ENCODE peak calls at places on chromosomes 1 and 21, in six cellular contexts. B is WTC11, J is H1, C is HepG2, N is K562, T is GM12878. E is an unnamed sample.
A peak's percentile ranks its signal among the peaks of the same experiment; 100 is the strongest.

GRCh38 chr1:175889044-175889443 is 145.6 kb upstream of the TNR start:
- DNase-seq in N (no peak), J (no peak), B (no peak), T (no peak), C (no peak), E (no peak)

GRCh38 chr1:173779946-173780345 is 44.5 kb upstream of the DARS2 start:
- DNase-seq in N (no peak), B (no peak), C (no peak), T (no peak), J (no peak), E (no peak)

GRCh38 chr21:29152936-29153335 is 22.5 kb downstream of the MAP3K7CL start:
- DNase-seq in C (no peak), N (no peak), B (no peak), J (no peak), T (no peak), E (no peak)

GRCh38 chr1:42957880-42958487 is 684 bp downstream of the SLC2A1 start:
- DNase-seq in B (peak; percentile 48), J (no peak), N (peak; percentile 88), T (no peak), C (no peak), E (no peak)

GRCh38 chr1:238954865-238955264 is 431.5 kb upstream of the CHRM3 start:
- DNase-seq in J (no peak), T (no peak), B (no peak), N (no peak), C (no peak), E (no peak)

GRCh38 chr1:17648457-17649145 is 106.5 kb upstream of the ACTL8 start:
- DNase-seq in N (no peak), T (no peak), B (no peak), C (no peak), J (no peak), E (no peak)

GRCh38 chr21:44908496-44908895 is 12.2 kb downstream of the ITGB2 start:
- DNase-seq in C (no peak), J (no peak), N (no peak), T (no peak), B (no peak), E (no peak)

GRCh38 chr21:43367296-43367695 is 59.6 kb downstream of the SIK1 start:
- DNase-seq in N (no peak), T (no peak), B (no peak), C (no peak), J (no peak), E (no peak)

GRCh38 chr1:51878616-51879336 is at the start of gene NRDC:
- DNase-seq in J (peak; percentile 98), T (peak; percentile 100), N (peak; percentile 100), B (peak; percentile 99), C (peak; percentile 100), E (peak; percentile 100)

GRCh38 chr1:103416681-103417318 is 108.7 kb upstream of the RNPC3 start:
- DNase-seq in J (no peak), N (no peak), T (no peak), C (no peak), B (no peak), E (no peak)

GRCh38 chr1:166682588-166682987 is 156.7 kb upstream of the POGK start:
- DNase-seq in N (no peak), T (no peak), J (no peak), C (no peak), B (no peak), E (no peak)

GRCh38 chr1:203268901-203269653 is 36.2 kb upstream of the BTG2 start:
- DNase-seq in B (no peak), T (no peak), C (peak; percentile 67), J (no peak), N (peak; percentile 88), E (peak; percentile 64)

GRCh38 chr1:51070011-51070410 is 32.0 kb upstream of the C1orf185 start:
- DNase-seq in C (no peak), N (no peak), T (no peak), J (no peak), B (no peak), E (no peak)

GRCh38 chr1:78101514-78101913 is 55.7 kb downstream of the GIPC2 start:
- DNase-seq in T (no peak), J (no peak), N (no peak), B (no peak), C (peak; percentile 8), E (peak; percentile 82)

GRCh38 chr1:145901312-145902021 is 8.4 kb downstream of the ITGA10 start:
- DNase-seq in N (no peak), T (no peak), J (no peak), B (peak; percentile 37), C (no peak), E (no peak)

GRCh38 chr1:41357451-41358151 is 3.6 kb upstream of the FOXO6 start:
- DNase-seq in C (no peak), N (peak; percentile 22), B (peak; percentile 17), T (no peak), J (no peak), E (no peak)

GRCh38 chr1:54791880-54792522 is 9.1 kb downstream of the TTC22 start:
- DNase-seq in C (peak; percentile 65), T (no peak), B (peak; percentile 88), N (peak; percentile 81), J (no peak), E (peak; percentile 51)

GRCh38 chr1:23951646-23952095 is 8.0 kb upstream of the PNRC2 start:
- DNase-seq in N (no peak), T (no peak), C (peak; percentile 86), J (no peak), B (no peak), E (no peak)

GRCh38 chr1:178727014-178727895 is 2.2 kb downstream of the RALGPS2 start:
- DNase-seq in B (no peak), T (no peak), N (peak; percentile 23), J (no peak), C (no peak), E (no peak)

GRCh38 chr1:169595764-169596711 is 9.8 kb upstream of the F5 start:
- DNase-seq in J (no peak), C (peak; percentile 38), N (no peak), T (no peak), B (peak; percentile 48), E (no peak)

GRCh38 chr21:44267655-44268142 is 6.0 kb upstream of the DNMT3L start:
- DNase-seq in B (peak; percentile 66), N (peak; percentile 77), T (peak; percentile 5), J (no peak), C (peak; percentile 35), E (no peak)

GRCh38 chr1:235225299-235225698 is 64.2 kb upstream of the RBM34 start:
- DNase-seq in T (no peak), N (no peak), B (no peak), C (no peak), J (no peak), E (no peak)

GRCh38 chr1:156126701-156127534 is 12.4 kb downstream of the LMNA start:
- DNase-seq in J (no peak), T (peak; percentile 86), C (no peak), N (peak; percentile 88), B (no peak), E (peak; percentile 70)

GRCh38 chr1:154006136-154006535 is 15.6 kb downstream of the RPS27 start:
- DNase-seq in J (no peak), B (no peak), T (no peak), N (no peak), C (no peak), E (no peak)

GRCh38 chr1:178563099-178563820 is 50.4 kb downstream of the TEX35 start:
- DNase-seq in J (no peak), N (no peak), C (no peak), T (no peak), B (no peak), E (no peak)

GRCh38 chr1:6099787-6100765 is 54.4 kb downstream of the KCNAB2 start:
- DNase-seq in J (no peak), C (no peak), B (peak; percentile 32), N (no peak), T (no peak), E (no peak)

GRCh38 chr1:176745945-176746344 is 283.0 kb downstream of the PAPPA2 start:
- DNase-seq in C (peak; percentile 4), B (no peak), N (peak; percentile 21), T (no peak), J (no peak), E (no peak)

GRCh38 chr1:81298321-81298720 is 502.4 kb upstream of the ADGRL2 start:
- DNase-seq in T (no peak), C (no peak), N (no peak), B (no peak), J (no peak), E (no peak)

GRCh38 chr1:221100196-221100950 is 221.1 kb downstream of the HLX start:
- DNase-seq in B (no peak), C (no peak), J (no peak), T (no peak), N (peak; percentile 59), E (no peak)

DNA sequence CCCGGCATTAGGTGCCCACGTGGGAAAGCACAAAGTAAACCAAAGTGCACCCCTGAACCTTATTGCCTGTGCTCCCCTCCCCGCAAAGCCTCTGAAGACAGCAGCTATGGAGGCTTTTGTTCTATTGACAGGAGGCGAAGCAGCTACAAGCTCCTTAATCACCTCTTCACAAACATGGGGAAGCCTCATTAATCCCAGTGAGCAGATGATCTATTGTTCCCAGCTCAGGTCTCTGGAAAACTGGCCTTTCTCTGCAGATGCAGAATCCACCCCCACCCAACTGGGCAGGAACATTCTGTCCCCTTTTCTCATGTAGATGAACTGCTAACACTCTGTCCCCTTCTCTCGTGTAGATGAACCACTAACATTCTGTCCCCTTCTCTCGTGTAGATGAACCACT is 190.5 kb upstream of the CSF3R start:
- DNase-seq in C (no peak), T (no peak), N (no peak), J (peak; percentile 9), B (no peak), E (no peak)
- TF ChIP-seq ATF3 in C (no peak), T (no peak), N (no peak), J (no peak), B (no peak), E (no peak)

GRCh38 chr1:46813858-46814396 is 15.1 kb downstream of the CYP4B1 start:
- DNase-seq in J (no peak), B (no peak), C (no peak), N (no peak), T (no peak), E (no peak)
- TF ChIP-seq ATF3 in J (no peak), B (no peak), C (no peak), N (no peak), T (no peak), E (no peak)

GRCh38 chr21:15826147-15826780 is 96.5 kb downstream of the USP25 start:
- DNase-seq in T (peak; percentile 11), J (no peak), N (peak; percentile 64), B (peak; percentile 13), C (peak; percentile 72), E (peak; percentile 51)
- TF ChIP-seq ATF3 in T (no peak), J (no peak), N (no peak), B (no peak), C (no peak), E (no peak)

GRCh38 chr1:206032356-206033140 is 8.9 kb upstream of the CTSE start:
- DNase-seq in B (no peak), N (no peak), J (no peak), C (no peak), T (no peak), E (no peak)

GRCh38 chr1:206035027-206035426 is 11.3 kb upstream of the CTSE start:
- DNase-seq in N (no peak), C (no peak), B (no peak), J (no peak), T (no peak), E (no peak)

GRCh38 chr1:206025283-206025820 is 1.7 kb upstream of the CTSE start:
- DNase-seq in T (no peak), J (no peak), B (no peak), C (no peak), N (no peak), E (no peak)

GRCh38 chr1:206030714-206031113 is 7.0 kb upstream of the CTSE start:
- DNase-seq in B (peak; percentile 76), T (peak; percentile 66), C (peak; percentile 87), J (no peak), N (peak; percentile 77), E (peak; percentile 74)

GRCh38 chr1:206029484-206029883 is 5.8 kb upstream of the CTSE start:
- DNase-seq in C (no peak), J (no peak), B (no peak), T (no peak), N (no peak), E (no peak)
- TF ChIP-seq ATF3 in C (no peak), J (no peak), B (no peak), T (no peak), N (no peak), E (no peak)

E was measured in HCT116.